ENCODE peak calls at places on chromosomes 13 and 19, in seven cellular contexts. S is neural crest cell; R is GM03348; A is ELF-1; H is brain microvascular endothelial cell; G is skeletal muscle cell; K is activated CD4-positive, CD25-positive, alpha-beta regulatory T cell treated with anti-CD3 and anti-CD28 coated beads, Interleukin-2, amount 50 U/mL, for 72 hours. Q is an unnamed sample.

GRCh38 chr19:56597696-56598095 is 2.6 kb downstream of the ZNF71 start:
- DNase-seq in S (no peak), R (no peak), A (no peak), H (peak), G (peak), K (no peak), Q (no peak)

GRCh38 chr19:10364644-10365043 is 15.7 kb downstream of the TYK2 start:
- DNase-seq in S (no peak), R (no peak), A (no peak), H (no peak), G (no peak), K (no peak), Q (no peak)

GRCh38 chr19:38307597-38307996 is 3.5 kb downstream of the C19orf33 start:
- DNase-seq in S (no peak), R (no peak), A (no peak), H (no peak), G (no peak), K (no peak), Q (no peak)

GRCh38 chr19:44903602-44904425 is 1.8 kb upstream of the APOE start:
- DNase-seq in S (peak), R (peak), A (peak), H (peak), G (no peak), K (peak), Q (peak)

GRCh38 chr13:111922086-111922485 is 144.9 kb upstream of the SOX1 start:
- DNase-seq in S (no peak), R (no peak), A (no peak), H (no peak), G (no peak), K (no peak), Q (no peak)

GRCh38 chr19:13869324-13869723 is 7.6 kb upstream of the NANOS3 start:
- DNase-seq in S (no peak), R (no peak), A (no peak), H (no peak), G (no peak), K (no peak), Q (no peak)

GRCh38 chr13:43564941-43565340 is 221.8 kb downstream of the ENOX1 start:
- DNase-seq in S (no peak), R (no peak), A (no peak), H (no peak), G (no peak), K (no peak), Q (no peak)

GRCh38 chr13:70339738-70340137 is 231.5 kb upstream of the KLHL1 start:
- DNase-seq in S (no peak), R (no peak), A (peak), H (peak), G (no peak), K (no peak), Q (peak)

GRCh38 chr19:8421484-8422461 is 8.7 kb downstream of the MARCHF2 start:
- DNase-seq in S (no peak), R (no peak), A (no peak), H (no peak), G (no peak), K (no peak), Q (no peak)

Q was measured in mesendoderm.